ENCODE peak calls at places on chromosomes 2 and 18, in seven cellular contexts. X is BE2C, J is fibroblast of pulmonary artery, G is GM13976, Z is AG04450, M is tibial nerve, Y is cardiac muscle cell. E is an unnamed sample.

GRCh38 chr2:238389985-238390682 is 36.6 kb upstream of the ASB1 start:
- DNase-seq in X (no peak), J (no peak), G (no peak), Z (no peak), M (no peak), Y (peak; percentile 25), E (no peak)

GRCh38 chr2:185738679-185739472 is at the start of gene FSIP2:
- DNase-seq in X (peak; percentile 3), J (peak; percentile 72), G (peak; percentile 88), Z (no peak), M (peak; percentile 23), Y (peak; percentile 92), E (peak; percentile 83)

GRCh38 chr18:79353238-79353637 is 42.5 kb upstream of the NFATC1 start:
- DNase-seq in X (no peak), J (peak; percentile 7), G (no peak), Z (no peak), M (no peak), Y (peak; percentile 35), E (no peak)

GRCh38 chr18:52326001-52326400 is 14.0 kb upstream of the DCC start:
- DNase-seq in X (no peak), J (peak; percentile 28), G (no peak), Z (no peak), M (no peak), Y (peak; percentile 24), E (no peak)

GRCh38 chr18:3599235-3599634 is 149.3 kb downstream of the TGIF1 start:
- DNase-seq in X (no peak), J (no peak), G (no peak), Z (no peak), M (no peak), Y (no peak), E (no peak)

GRCh38 chr2:204897561-204897960 is 352.3 kb downstream of the PARD3B start:
- DNase-seq in X (no peak), J (no peak), G (no peak), Z (no peak), M (no peak), Y (no peak), E (no peak)

GRCh38 chr2:37688771-37689468 is 17.5 kb upstream of the CDC42EP3 start:
- DNase-seq in X (peak; percentile 27), J (peak; percentile 95), G (no peak), Z (peak; percentile 80), M (no peak), Y (peak; percentile 19), E (no peak)

GRCh38 chr2:2769481-2770431 is 438.7 kb upstream of the MYT1L start:
- DNase-seq in X (peak; percentile 58), J (no peak), G (no peak), Z (no peak), M (no peak), Y (peak; percentile 22), E (no peak)

GRCh38 chr2:81976998-81977397 is 1672.4 kb upstream of the LRRTM1 start:
- DNase-seq in X (no peak), J (peak; percentile 4), G (no peak), Z (no peak), M (no peak), Y (no peak), E (no peak)

GRCh38 chr2:86675611-86676015 is 44.5 kb upstream of the RMND5A start:
- DNase-seq in X (no peak), J (no peak), G (no peak), Z (no peak), M (no peak), Y (no peak), E (no peak)

DNA sequence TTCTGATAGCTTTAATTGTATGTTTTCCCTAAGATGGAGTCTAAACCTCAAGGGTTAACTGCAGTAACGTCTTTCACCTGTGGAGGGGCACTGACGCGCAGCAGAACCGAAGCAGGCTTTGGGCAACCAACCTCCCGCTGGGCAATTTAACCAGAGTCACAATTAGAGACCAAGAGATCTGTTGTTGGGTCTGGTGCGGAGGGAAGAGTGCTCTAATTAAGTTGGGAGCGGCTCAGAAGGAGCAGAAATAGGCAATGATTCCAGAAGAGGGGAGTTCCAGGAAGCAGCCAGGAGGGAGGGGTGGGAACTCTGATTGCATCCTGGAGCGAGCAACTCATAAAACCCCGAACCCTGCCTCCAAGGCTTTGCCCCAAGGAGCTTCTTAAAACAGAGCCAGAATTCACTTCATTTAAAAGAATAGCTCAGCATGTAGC is 245.8 kb downstream of the PAX3 start:
- DNase-seq in X (peak; percentile 20), J (no peak), G (no peak), Z (no peak), M (no peak), Y (peak; percentile 15), E (no peak)
- TF ChIP-seq CTCF in X (peak; percentile 40), J (peak; percentile 11), G (no peak), Z (peak; percentile 10), M (no peak), Y (peak; percentile 9), E (peak; percentile 32)

DNA sequence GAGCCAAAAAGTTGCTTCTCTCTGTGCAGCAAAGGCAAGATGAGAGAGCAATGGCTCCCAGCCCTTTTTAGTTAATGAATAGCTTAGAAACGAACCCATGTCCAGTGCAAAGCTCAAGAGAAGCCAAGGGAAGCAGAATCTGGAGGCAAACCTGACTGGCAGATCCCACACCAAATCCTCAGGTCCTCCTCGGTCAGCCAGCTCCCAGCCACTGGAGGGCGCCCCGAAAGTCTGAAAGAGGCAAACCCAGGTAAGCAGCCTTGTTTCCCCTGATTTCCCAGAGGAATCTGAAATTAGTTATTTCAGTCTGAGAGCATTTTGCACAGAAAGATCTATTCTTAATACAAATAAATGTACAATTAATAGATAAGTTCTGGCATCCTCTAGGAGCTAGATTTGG is 71.3 kb upstream of the PID1 start:
- DNase-seq in X (no peak), J (peak; percentile 59), G (no peak), Z (no peak), M (peak; percentile 21), Y (peak; percentile 35), E (no peak)
- TF ChIP-seq CTCF in X (no peak), J (peak; percentile 74), G (peak; percentile 11), Z (peak; percentile 52), M (peak; percentile 25), Y (peak; percentile 72), E (peak; percentile 62)

DNA sequence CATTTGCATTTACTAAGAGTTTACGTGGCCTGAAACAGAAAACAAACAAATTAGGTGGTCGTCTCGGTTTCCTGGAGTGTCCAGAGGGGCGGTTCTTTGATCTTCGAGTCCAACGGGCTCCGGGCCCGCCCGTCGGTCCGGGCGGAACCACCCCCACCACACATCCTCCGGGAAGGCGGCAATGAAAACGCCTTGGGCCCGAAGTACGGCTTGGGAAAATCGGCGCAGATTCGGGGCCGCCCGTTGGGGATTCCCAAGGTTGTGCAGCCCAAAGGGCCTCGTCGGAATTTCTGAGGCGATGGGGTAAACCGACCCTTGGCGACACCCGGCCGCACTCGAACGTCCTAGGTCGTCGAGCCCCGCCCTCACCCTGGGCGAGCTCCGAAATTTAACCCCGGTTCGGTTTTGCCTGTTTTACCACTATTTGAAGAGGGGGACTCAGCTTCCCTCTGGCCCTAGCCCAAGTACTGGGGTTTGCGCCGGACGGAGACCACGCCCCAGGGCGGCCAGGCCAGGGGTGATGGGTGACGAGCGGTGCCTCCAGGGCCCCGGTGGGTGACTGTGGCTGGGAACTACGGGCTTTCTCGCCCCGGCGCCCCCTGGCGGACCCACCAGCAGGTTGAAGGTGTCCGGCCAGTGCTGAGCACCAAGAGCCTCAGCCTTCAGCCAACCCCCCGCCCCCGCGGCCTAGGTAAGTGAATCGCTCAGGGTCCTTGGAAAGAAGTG is 1.9 kb upstream of the CFAP53 start:
- DNase-seq in X (peak; percentile 52), J (peak; percentile 67), G (peak; percentile 94), Z (no peak), M (peak; percentile 65), Y (peak; percentile 68), E (peak; percentile 92)
- TF ChIP-seq CTCF in X (peak; percentile 47), J (peak; percentile 63), G (peak; percentile 88), Z (peak; percentile 57), M (peak; percentile 71), Y (peak; percentile 85), E (peak; percentile 97)

GRCh38 chr18:57683470-57683869 is 61.8 kb upstream of the NARS1 start:
- DNase-seq in X (no peak), J (no peak), G (no peak), Z (no peak), M (no peak), Y (no peak), E (no peak)
- TF ChIP-seq CTCF in X (no peak), J (no peak), G (no peak), Z (no peak), M (no peak), Y (no peak), E (no peak)

E was measured in GM06990.